ENCODE peak calls at places on chromosomes 5 and 9, in eight cellular contexts. O, U, J, M, N, Z, K and Q are unnamed samples.

GRCh38 chr9:70802206-70802605 is 319.2 kb downstream of the TRPM3 start:
- DNase-seq in Z (no peak), J (no peak), O (no peak), K (no peak), M (no peak), U (no peak), N (no peak), Q (no peak)

GRCh38 chr5:120539471-120539870 is 75.4 kb downstream of the PRR16 start:
- DNase-seq in K (no peak), M (no peak), J (no peak), U (no peak), N (no peak), O (no peak), Z (no peak), Q (no peak)

GRCh38 chr5:14593326-14594036 is 11.9 kb downstream of the OTULINL start:
- DNase-seq in M (no peak), Z (no peak), J (no peak), K (no peak), N (no peak), U (no peak), O (no peak), Q (no peak)

GRCh38 chr5:39178171-39178570 is 41.2 kb downstream of the FYB1 start:
- DNase-seq in U (no peak), J (no peak), K (no peak), O (no peak), N (no peak), Z (no peak), M (no peak), Q (no peak)

GRCh38 chr5:170338272-170338671 is 40.7 kb upstream of the LCP2 start:
- DNase-seq in Z (no peak), O (no peak), K (no peak), J (no peak), M (no peak), U (no peak), N (no peak), Q (no peak)

GRCh38 chr9:16516887-16517286 is 353.6 kb downstream of the BNC2 start:
- DNase-seq in Z (no peak), M (no peak), J (no peak), N (no peak), K (no peak), O (no peak), U (no peak), Q (no peak)

GRCh38 chr5:170736966-170737365 is 46.6 kb upstream of the GABRP start:
- DNase-seq in Z (no peak), J (no peak), U (no peak), M (no peak), K (no peak), O (no peak), N (no peak), Q (no peak)

GRCh38 chr5:15450473-15450872 is 49.5 kb upstream of the FBXL7 start:
- DNase-seq in N (no peak), U (no peak), M (no peak), O (no peak), J (no peak), Z (no peak), K (no peak), Q (no peak)

GRCh38 chr5:123474238-123474637 is 37.7 kb upstream of the CSNK1G3 start:
- DNase-seq in U (no peak), K (peak), O (no peak), J (no peak), Z (no peak), M (no peak), N (no peak), Q (no peak)

GRCh38 chr9:95383198-95383673 is 65.7 kb upstream of the FANCC start:
- DNase-seq in N (no peak), M (no peak), Z (peak), K (no peak), O (no peak), J (no peak), U (no peak), Q (no peak)

GRCh38 chr5:158123595-158123994 is 264.6 kb upstream of the CLINT1 start:
- DNase-seq in M (no peak), Z (no peak), U (no peak), N (no peak), J (no peak), K (no peak), O (no peak), Q (no peak)

GRCh38 chr9:96078866-96079505 is 203.5 kb downstream of the ERCC6L2 start:
- DNase-seq in Z (no peak), J (no peak), U (no peak), M (no peak), O (no peak), K (no peak), N (no peak), Q (no peak)

GRCh38 chr9:4365055-4365454 is 65.2 kb upstream of the GLIS3 start:
- DNase-seq in U (no peak), N (no peak), J (no peak), O (no peak), M (no peak), Z (no peak), K (no peak), Q (no peak)

GRCh38 chr5:72347801-72348305 is 27.7 kb downstream of the PTCD2 start:
- DNase-seq in Z (peak), N (no peak), O (no peak), M (no peak), U (no peak), J (no peak), K (no peak), Q (no peak)

GRCh38 chr9:34989946-34990635 is 546 bp downstream of the DNAJB5 start:
- DNase-seq in O (peak), N (no peak), J (peak), Z (no peak), K (peak), U (peak), M (peak), Q (peak)